ENCODE peak calls at places on chromosomes 7 and 10, in four cellular contexts. One of them, this sample, is unnamed.

GRCh38 chr10:28470873-28471704 is 61.8 kb upstream of the WAC start:
- DNase-seq in cardiac muscle cell: no peak
- DNase-seq in lower lobe of right lung: no peak
- DNase-seq in fibroblast of the aortic adventitia: no peak
- DNase-seq in this sample: no peak

GRCh38 chr10:131288648-131289047 is 22.9 kb downstream of the TCERG1L start:
- DNase-seq in lower lobe of right lung: no peak
- DNase-seq in cardiac muscle cell: no peak
- DNase-seq in fibroblast of the aortic adventitia: no peak
- DNase-seq in this sample: no peak

GRCh38 chr10:78770167-78771090 is 298.3 kb upstream of the ZMIZ1 start:
- DNase-seq in cardiac muscle cell: no peak
- DNase-seq in fibroblast of the aortic adventitia: no peak
- DNase-seq in lower lobe of right lung: no peak
- DNase-seq in this sample: no peak

GRCh38 chr7:99296471-99296870 is 23.8 kb downstream of the MYH16 start:
- DNase-seq in cardiac muscle cell: no peak
- DNase-seq in fibroblast of the aortic adventitia: no peak
- DNase-seq in lower lobe of right lung: no peak
- DNase-seq in this sample: no peak

GRCh38 chr10:101569838-101570763 is 18.0 kb downstream of the POLL start:
- DNase-seq in cardiac muscle cell: peak
- DNase-seq in lower lobe of right lung: peak
- DNase-seq in fibroblast of the aortic adventitia: peak
- DNase-seq in this sample: peak

GRCh38 chr10:103584216-103585010 is 90.9 kb downstream of the NEURL1 start:
- DNase-seq in lower lobe of right lung: peak
- DNase-seq in fibroblast of the aortic adventitia: no peak
- DNase-seq in cardiac muscle cell: no peak
- DNase-seq in this sample: no peak

GRCh38 chr7:156074982-156075615 is 262.8 kb upstream of the SHH start:
- DNase-seq in cardiac muscle cell: no peak
- DNase-seq in fibroblast of the aortic adventitia: no peak
- DNase-seq in lower lobe of right lung: no peak
- DNase-seq in this sample: no peak

GRCh38 chr7:102914585-102914984 is 1.8 kb downstream of the LRRC17 start:
- DNase-seq in cardiac muscle cell: peak
- DNase-seq in lower lobe of right lung: no peak
- DNase-seq in fibroblast of the aortic adventitia: peak
- DNase-seq in this sample: peak

GRCh38 chr10:16011548-16011947 is 151.2 kb upstream of the MINDY3 start:
- DNase-seq in fibroblast of the aortic adventitia: no peak
- DNase-seq in lower lobe of right lung: no peak
- DNase-seq in cardiac muscle cell: no peak
- DNase-seq in this sample: no peak

GRCh38 chr10:132860527-132860926 is 74.6 kb upstream of the NKX6-2 start:
- DNase-seq in cardiac muscle cell: no peak
- DNase-seq in lower lobe of right lung: peak
- DNase-seq in fibroblast of the aortic adventitia: no peak
- DNase-seq in this sample: no peak

GRCh38 chr7:151707757-151708156 is 169.2 kb downstream of the PRKAG2 start:
- DNase-seq in fibroblast of the aortic adventitia: no peak
- DNase-seq in lower lobe of right lung: no peak
- DNase-seq in cardiac muscle cell: no peak
- DNase-seq in this sample: no peak

GRCh38 chr7:154388999-154389398 is 336.8 kb downstream of the DPP6 start:
- DNase-seq in cardiac muscle cell: no peak
- DNase-seq in fibroblast of the aortic adventitia: no peak
- DNase-seq in lower lobe of right lung: no peak
- DNase-seq in this sample: no peak

GRCh38 chr10:16439294-16439693 is 2.5 kb downstream of the PTER start:
- DNase-seq in cardiac muscle cell: no peak
- DNase-seq in lower lobe of right lung: no peak
- DNase-seq in fibroblast of the aortic adventitia: peak
- DNase-seq in this sample: no peak

GRCh38 chr7:135317676-135318326 is 84.2 kb downstream of the STRA8 start:
- DNase-seq in cardiac muscle cell: no peak
- DNase-seq in fibroblast of the aortic adventitia: no peak
- DNase-seq in lower lobe of right lung: no peak
- DNase-seq in this sample: no peak

GRCh38 chr10:37222046-37222445 is 96.6 kb downstream of the ANKRD30A start:
- DNase-seq in lower lobe of right lung: no peak
- DNase-seq in cardiac muscle cell: no peak
- DNase-seq in fibroblast of the aortic adventitia: no peak
- DNase-seq in this sample: no peak

GRCh38 chr10:75428434-75429158 is 2.8 kb upstream of the LRMDA start:
- DNase-seq in fibroblast of the aortic adventitia: peak
- DNase-seq in lower lobe of right lung: no peak
- DNase-seq in cardiac muscle cell: no peak
- DNase-seq in this sample: no peak

GRCh38 chr7:71563276-71563675 is 431.3 kb downstream of the GALNT17 start:
- DNase-seq in fibroblast of the aortic adventitia: no peak
- DNase-seq in lower lobe of right lung: no peak
- DNase-seq in cardiac muscle cell: no peak
- DNase-seq in this sample: no peak

GRCh38 chr7:42247301-42247700 is 10.3 kb upstream of the GLI3 start:
- DNase-seq in lower lobe of right lung: no peak
- DNase-seq in cardiac muscle cell: no peak
- DNase-seq in fibroblast of the aortic adventitia: peak
- DNase-seq in this sample: no peak

GRCh38 chr10:90966146-90966545 is 45.3 kb upstream of the ANKRD1 start:
- DNase-seq in cardiac muscle cell: no peak
- DNase-seq in lower lobe of right lung: no peak
- DNase-seq in fibroblast of the aortic adventitia: no peak
- DNase-seq in this sample: no peak

GRCh38 chr7:44139311-44140010 is 1.7 kb downstream of the MYL7 start:
- DNase-seq in fibroblast of the aortic adventitia: no peak
- DNase-seq in lower lobe of right lung: no peak
- DNase-seq in cardiac muscle cell: no peak
- DNase-seq in this sample: no peak

GRCh38 chr10:53440641-53441040 is 668.1 kb upstream of the MBL2 start:
- DNase-seq in lower lobe of right lung: no peak
- DNase-seq in fibroblast of the aortic adventitia: no peak
- DNase-seq in cardiac muscle cell: no peak
- DNase-seq in this sample: no peak

GRCh38 chr10:101778151-101778780 is 2.4 kb upstream of the FGF8 start:
- DNase-seq in fibroblast of the aortic adventitia: no peak
- DNase-seq in cardiac muscle cell: no peak
- DNase-seq in lower lobe of right lung: no peak
- DNase-seq in this sample: no peak

DNA sequence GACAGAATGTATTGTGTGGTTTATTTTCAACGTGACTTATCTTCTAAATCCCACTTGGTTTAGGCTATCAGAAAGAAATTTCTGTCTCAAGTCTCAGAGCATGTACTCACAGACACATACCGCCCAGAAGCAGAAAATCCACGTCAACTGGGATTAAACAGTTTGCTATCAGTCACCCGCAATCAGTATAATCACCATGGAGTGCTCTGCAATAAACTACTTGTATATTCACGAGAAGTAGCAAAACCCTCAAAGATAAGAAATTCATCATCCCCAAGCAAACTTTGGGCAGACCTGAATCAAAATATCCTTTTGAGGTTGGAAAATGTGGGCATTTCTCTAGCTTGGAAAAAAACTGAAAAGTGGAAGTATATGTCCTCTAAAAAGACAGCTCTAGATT is 259.1 kb downstream of the FGFR2 start:
- DNase-seq in cardiac muscle cell: no peak
- DNase-seq in lower lobe of right lung: no peak
- DNase-seq in fibroblast of the aortic adventitia: no peak
- DNase-seq in this sample: no peak
- TF ChIP-seq CTCF in cardiac muscle cell: no peak
- TF ChIP-seq CTCF in lower lobe of right lung: no peak
- TF ChIP-seq CTCF in fibroblast of the aortic adventitia: no peak
- TF ChIP-seq CTCF in this sample: no peak

GRCh38 chr10:109784236-109784635 is 139.1 kb downstream of the XPNPEP1 start:
- DNase-seq in fibroblast of the aortic adventitia: peak
- DNase-seq in cardiac muscle cell: no peak
- DNase-seq in lower lobe of right lung: no peak
- DNase-seq in this sample: no peak

GRCh38 chr10:109778993-109779392 is 144.3 kb downstream of the XPNPEP1 start:
- DNase-seq in fibroblast of the aortic adventitia: no peak
- DNase-seq in lower lobe of right lung: no peak
- DNase-seq in cardiac muscle cell: no peak
- DNase-seq in this sample: no peak

GRCh38 chr10:109783286-109783685 is 140.0 kb downstream of the XPNPEP1 start:
- DNase-seq in lower lobe of right lung: no peak
- DNase-seq in fibroblast of the aortic adventitia: no peak
- DNase-seq in cardiac muscle cell: no peak
- DNase-seq in this sample: no peak

DNA sequence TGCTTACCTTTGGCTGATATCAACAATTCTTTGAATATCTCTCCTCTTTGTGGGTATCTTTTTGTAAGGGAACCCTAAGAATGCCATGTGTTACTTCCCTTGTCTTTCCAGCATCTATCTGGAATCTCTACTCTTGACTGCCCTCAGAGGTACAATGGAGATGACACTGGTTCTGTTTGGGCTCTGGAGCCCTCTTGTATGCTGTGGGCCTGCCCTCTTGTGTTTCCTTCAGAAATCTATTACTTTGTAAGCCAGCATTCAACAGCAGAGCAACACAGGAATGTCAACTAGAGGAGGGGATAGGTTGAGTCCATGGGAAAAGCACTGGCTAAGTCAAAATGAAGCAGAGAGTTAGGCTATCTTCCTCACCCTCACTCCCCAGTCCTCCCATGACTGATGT is 142.3 kb downstream of the XPNPEP1 start:
- DNase-seq in fibroblast of the aortic adventitia: no peak
- DNase-seq in cardiac muscle cell: no peak
- DNase-seq in lower lobe of right lung: no peak
- DNase-seq in this sample: no peak
- TF ChIP-seq CTCF in fibroblast of the aortic adventitia: no peak
- TF ChIP-seq CTCF in cardiac muscle cell: no peak
- TF ChIP-seq CTCF in lower lobe of right lung: no peak
- TF ChIP-seq CTCF in this sample: no peak

GRCh38 chr7:21125297-21125696 is 302.6 kb upstream of the SP4 start:
- DNase-seq in lower lobe of right lung: no peak
- DNase-seq in fibroblast of the aortic adventitia: no peak
- DNase-seq in cardiac muscle cell: no peak
- DNase-seq in this sample: no peak
- TF ChIP-seq CTCF in lower lobe of right lung: no peak
- TF ChIP-seq CTCF in fibroblast of the aortic adventitia: no peak
- TF ChIP-seq CTCF in cardiac muscle cell: no peak
- TF ChIP-seq CTCF in this sample: no peak

GRCh38 chr10:71908998-71909397 is 55.2 kb upstream of the CHST3 start:
- DNase-seq in fibroblast of the aortic adventitia: no peak
- DNase-seq in cardiac muscle cell: no peak
- DNase-seq in lower lobe of right lung: no peak
- DNase-seq in this sample: no peak

GRCh38 chr10:71911296-71911954 is 52.8 kb upstream of the CHST3 start:
- DNase-seq in cardiac muscle cell: no peak
- DNase-seq in lower lobe of right lung: no peak
- DNase-seq in fibroblast of the aortic adventitia: peak
- DNase-seq in this sample: no peak

GRCh38 chr10:71909399-71910083 is 54.7 kb upstream of the CHST3 start:
- DNase-seq in cardiac muscle cell: no peak
- DNase-seq in fibroblast of the aortic adventitia: no peak
- DNase-seq in lower lobe of right lung: no peak
- DNase-seq in this sample: no peak

GRCh38 chr10:71916827-71917226 is 47.4 kb upstream of the CHST3 start:
- DNase-seq in cardiac muscle cell: no peak
- DNase-seq in fibroblast of the aortic adventitia: no peak
- DNase-seq in lower lobe of right lung: no peak
- DNase-seq in this sample: no peak

DNA sequence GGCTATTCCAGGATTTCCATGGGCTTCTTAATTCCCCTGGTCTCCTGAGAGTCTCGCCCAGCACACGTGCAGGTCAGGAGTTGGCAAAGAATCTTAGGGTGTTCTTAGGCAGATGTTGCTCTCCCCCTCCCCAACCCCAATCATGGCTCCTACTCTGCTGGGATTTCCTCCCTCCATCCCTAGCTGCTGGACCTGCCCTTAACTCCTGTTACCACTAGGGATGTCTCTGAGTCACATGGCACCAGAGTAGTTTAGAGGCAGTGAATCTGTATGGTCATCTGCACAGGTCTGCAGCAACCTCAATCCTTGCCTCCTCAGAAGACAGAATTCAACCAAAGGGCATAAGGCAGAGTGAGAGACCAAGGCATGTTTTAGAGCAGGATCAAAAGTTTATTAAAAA is 51.8 kb upstream of the CHST3 start:
- DNase-seq in lower lobe of right lung: no peak
- DNase-seq in cardiac muscle cell: no peak
- DNase-seq in fibroblast of the aortic adventitia: peak
- DNase-seq in this sample: no peak
- TF ChIP-seq CTCF in lower lobe of right lung: no peak
- TF ChIP-seq CTCF in cardiac muscle cell: peak
- TF ChIP-seq CTCF in fibroblast of the aortic adventitia: peak
- TF ChIP-seq CTCF in this sample: no peak

GRCh38 chr7:107309296-107309695 is 140.5 kb downstream of the HBP1 start:
- DNase-seq in lower lobe of right lung: no peak
- DNase-seq in fibroblast of the aortic adventitia: no peak
- DNase-seq in cardiac muscle cell: no peak
- DNase-seq in this sample: no peak
- TF ChIP-seq CTCF in lower lobe of right lung: no peak
- TF ChIP-seq CTCF in fibroblast of the aortic adventitia: no peak
- TF ChIP-seq CTCF in cardiac muscle cell: no peak
- TF ChIP-seq CTCF in this sample: no peak

GRCh38 chr7:1368682-1369571 is 90.3 kb downstream of the MICALL2 start:
- DNase-seq in fibroblast of the aortic adventitia: no peak
- DNase-seq in lower lobe of right lung: no peak
- DNase-seq in cardiac muscle cell: peak
- DNase-seq in this sample: peak
- TF ChIP-seq CTCF in fibroblast of the aortic adventitia: no peak
- TF ChIP-seq CTCF in lower lobe of right lung: no peak
- TF ChIP-seq CTCF in cardiac muscle cell: peak
- TF ChIP-seq CTCF in this sample: peak

DNA sequence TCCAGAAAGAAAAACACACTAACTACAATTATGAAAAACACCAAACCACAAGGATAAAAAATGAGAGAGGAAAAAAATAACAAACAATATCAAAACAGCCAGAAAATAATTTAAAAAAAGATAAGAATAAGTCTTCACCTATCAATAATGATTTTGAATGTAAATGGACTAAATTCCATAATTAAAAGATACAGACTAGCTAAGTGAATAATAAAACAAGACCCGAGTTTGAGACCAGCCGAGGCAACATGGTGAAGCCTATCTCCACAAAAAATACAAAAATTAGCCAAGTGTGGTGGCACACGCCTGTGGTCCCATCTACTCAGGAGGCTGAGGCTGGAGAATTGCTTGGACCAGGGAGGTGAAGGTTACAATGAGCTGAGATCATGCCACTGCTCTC is 131.1 kb downstream of the MTERF1 start:
- DNase-seq in lower lobe of right lung: no peak
- DNase-seq in fibroblast of the aortic adventitia: no peak
- DNase-seq in cardiac muscle cell: no peak
- DNase-seq in this sample: no peak
- TF ChIP-seq CTCF in lower lobe of right lung: no peak
- TF ChIP-seq CTCF in fibroblast of the aortic adventitia: no peak
- TF ChIP-seq CTCF in cardiac muscle cell: no peak
- TF ChIP-seq CTCF in this sample: no peak

GRCh38 chr10:60032723-60033122 is 126.4 kb upstream of the CCDC6 start:
- DNase-seq in lower lobe of right lung: no peak
- DNase-seq in fibroblast of the aortic adventitia: peak
- DNase-seq in cardiac muscle cell: peak
- DNase-seq in this sample: no peak
- TF ChIP-seq CTCF in lower lobe of right lung: peak
- TF ChIP-seq CTCF in fibroblast of the aortic adventitia: peak
- TF ChIP-seq CTCF in cardiac muscle cell: peak
- TF ChIP-seq CTCF in this sample: no peak

This sample was measured in nephron progenitor cell.